ENCODE peak calls at places on chromosomes 3 and 15, in six cellular contexts. W is tibial artery, G is natural killer cell, X is omental fat pad, K is endothelial cell, Q is fibroblast of lung. O is an unnamed sample.

GRCh38 chr3:126663750-126664149 is 8.8 kb upstream of the TXNRD3 start:
- DNase-seq in X (no peak), K (no peak), G (no peak), W (no peak), Q (no peak), O (no peak)

GRCh38 chr3:56361731-56362130 is 106.5 kb downstream of the ERC2 start:
- DNase-seq in K (no peak), X (no peak), W (no peak), G (no peak), Q (no peak), O (no peak)

GRCh38 chr3:122754867-122755835 is 38.5 kb downstream of the HSPBAP1 start:
- DNase-seq in X (no peak), W (no peak), G (no peak), Q (peak; percentile 50), K (peak; percentile 7), O (no peak)

GRCh38 chr15:63701365-63701764 is 104.2 kb downstream of the FBXL22 start:
- DNase-seq in K (no peak), G (no peak), W (no peak), Q (no peak), X (no peak), O (no peak)

GRCh38 chr3:124772081-124772831 is 42.0 kb downstream of the UMPS start:
- DNase-seq in X (no peak), G (no peak), Q (peak; percentile 68), K (no peak), W (peak; percentile 45), O (no peak)

GRCh38 chr15:31337352-31338031 is 10.9 kb downstream of the KLF13 start:
- DNase-seq in Q (no peak), K (no peak), X (no peak), G (no peak), W (no peak), O (no peak)

GRCh38 chr15:74188216-74188615 is 14.4 kb downstream of the STRA6 start:
- DNase-seq in G (no peak), K (no peak), W (no peak), Q (no peak), X (no peak), O (no peak)

GRCh38 chr3:171970301-171970788 is 69.0 kb upstream of the FNDC3B start:
- DNase-seq in G (no peak), K (no peak), X (no peak), W (no peak), Q (no peak), O (no peak)

GRCh38 chr15:68623301-68623892 is 44.6 kb downstream of the CORO2B start:
- DNase-seq in G (no peak), X (no peak), Q (peak; percentile 85), K (no peak), W (no peak), O (no peak)

GRCh38 chr3:178504128-178504527 is 32.1 kb upstream of the KCNMB2 start:
- DNase-seq in W (no peak), Q (no peak), K (no peak), X (no peak), G (no peak), O (no peak)

GRCh38 chr3:186277268-186277909 is 84.6 kb downstream of the DGKG start:
- DNase-seq in G (no peak), Q (peak; percentile 77), W (no peak), X (no peak), K (peak; percentile 23), O (no peak)

GRCh38 chr3:184498986-184499606 is 62.5 kb upstream of the EPHB3 start:
- DNase-seq in W (no peak), K (no peak), X (no peak), Q (no peak), G (no peak), O (no peak)

GRCh38 chr3:57382933-57383332 is 90.4 kb upstream of the ASB14 start:
- DNase-seq in W (no peak), K (no peak), G (no peak), X (no peak), Q (no peak), O (no peak)

GRCh38 chr3:141972394-141972793 is 96.0 kb downstream of the ATP1B3 start:
- DNase-seq in W (no peak), G (no peak), K (no peak), X (no peak), Q (no peak), O (no peak)

GRCh38 chr15:48032911-48033310 is 87.9 kb upstream of the SLC24A5 start:
- DNase-seq in G (no peak), W (no peak), Q (no peak), K (no peak), X (no peak), O (no peak)

GRCh38 chr3:126582286-126582685 is 23.6 kb upstream of the C3orf22 start:
- DNase-seq in Q (no peak), W (no peak), X (no peak), K (no peak), G (no peak), O (no peak)

GRCh38 chr15:60370105-60370803 is 27.5 kb downstream of the ANXA2 start:
- DNase-seq in Q (no peak), K (no peak), X (no peak), W (no peak), G (no peak), O (no peak)

GRCh38 chr15:42474857-42475256 is 16.1 kb downstream of the ZNF106 start:
- DNase-seq in K (no peak), Q (no peak), X (no peak), G (no peak), W (no peak), O (no peak)

GRCh38 chr3:172520332-172520831 is 2.8 kb downstream of the TNFSF10 start:
- DNase-seq in Q (peak; percentile 66), K (no peak), W (no peak), G (no peak), X (no peak), O (no peak)

GRCh38 chr3:137008976-137009375 is 51.2 kb downstream of the IL20RB start:
- DNase-seq in G (no peak), Q (no peak), K (no peak), W (no peak), X (no peak), O (no peak)

GRCh38 chr3:178297204-178297603 is 239.0 kb upstream of the KCNMB2 start:
- DNase-seq in X (no peak), K (no peak), W (no peak), Q (peak; percentile 58), G (no peak), O (no peak)

GRCh38 chr3:4943553-4943952 is 35.7 kb upstream of the BHLHE40 start:
- DNase-seq in Q (no peak), G (no peak), X (no peak), W (no peak), K (peak; percentile 9), O (no peak)

GRCh38 chr3:39101022-39101689 is 6.3 kb downstream of the GORASP1 start:
- DNase-seq in Q (peak; percentile 37), W (no peak), K (peak; percentile 44), X (no peak), G (no peak), O (no peak)

GRCh38 chr15:39851505-39852082 is 68.5 kb downstream of the GPR176 start:
- DNase-seq in X (no peak), Q (peak; percentile 57), K (no peak), G (no peak), W (no peak), O (no peak)

GRCh38 chr3:167733961-167734497 is 663 bp downstream of the PDCD10 start:
- DNase-seq in X (no peak), Q (peak; percentile 23), G (no peak), W (no peak), K (no peak), O (no peak)

GRCh38 chr15:70762469-70763119 is 764 bp downstream of the UACA start:
- DNase-seq in X (no peak), W (peak; percentile 62), Q (peak; percentile 86), G (no peak), K (peak; percentile 14), O (peak; percentile 35)

DNA sequence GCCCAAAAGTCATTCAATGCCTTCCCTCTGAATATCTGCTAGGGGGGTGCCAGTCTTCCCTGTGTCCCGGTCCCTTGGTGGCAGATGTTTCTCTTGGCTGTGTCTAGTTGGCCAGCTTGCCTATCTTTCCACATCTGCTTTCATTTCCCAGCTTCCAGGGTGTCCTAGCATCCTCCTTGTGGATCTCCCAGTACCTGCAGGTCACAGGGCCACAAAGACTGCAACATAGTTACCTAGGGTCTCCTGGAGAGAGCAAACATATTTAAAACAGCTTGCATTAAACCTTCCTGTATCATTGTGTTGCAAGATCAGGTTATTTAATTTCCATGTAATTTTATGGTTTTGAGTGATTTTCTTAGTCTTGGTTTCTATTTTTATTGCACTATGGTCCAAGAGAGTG is 400.1 kb downstream of the GRM7 start:
- DNase-seq in G (no peak), Q (no peak), X (no peak), W (no peak), K (no peak), O (no peak)
- TF ChIP-seq CTCF in G (no peak), Q (no peak), X (no peak), W (no peak), K (no peak), O (no peak)

GRCh38 chr3:42589382-42590109 is 1.1 kb upstream of the SS18L2 start:
- DNase-seq in G (no peak), X (no peak), W (no peak), Q (no peak), K (no peak), O (no peak)
- TF ChIP-seq CTCF in G (no peak), X (no peak), W (no peak), Q (no peak), K (no peak), O (no peak)

GRCh38 chr3:43503067-43503728 is 118.6 kb downstream of the ANO10 start:
- DNase-seq in G (no peak), K (no peak), Q (peak; percentile 73), W (no peak), X (no peak), O (no peak)
- TF ChIP-seq CTCF in G (peak; percentile 85), K (peak; percentile 42), Q (peak; percentile 22), W (peak; percentile 54), X (no peak), O (no peak)

DNA sequence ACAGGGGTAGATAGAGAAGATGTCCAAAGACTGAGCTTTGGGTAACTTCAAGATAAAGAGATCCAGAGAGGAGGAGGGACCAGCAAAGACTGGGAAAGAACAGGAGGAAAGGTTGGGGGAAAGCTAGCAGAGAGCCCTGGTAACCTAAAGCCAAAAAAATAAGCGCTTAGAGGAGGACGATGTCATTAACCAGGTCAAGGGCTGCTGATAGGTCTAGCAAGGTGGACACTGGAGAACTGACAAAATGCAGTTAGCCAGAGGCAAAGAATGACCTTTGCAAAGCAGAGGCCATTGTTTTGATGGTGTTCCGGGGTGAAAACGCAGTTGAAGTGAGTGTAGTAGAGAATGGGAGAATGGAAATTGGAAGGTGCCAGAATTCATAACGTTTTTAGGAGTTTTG is 39.7 kb downstream of the FAM43A start:
- DNase-seq in K (no peak), Q (no peak), X (no peak), G (no peak), W (no peak), O (no peak)
- TF ChIP-seq CTCF in K (no peak), Q (no peak), X (no peak), G (no peak), W (no peak), O (no peak)

GRCh38 chr3:24640330-24640877 is 145.8 kb upstream of the THRB start:
- DNase-seq in X (no peak), W (no peak), Q (peak; percentile 75), G (no peak), K (no peak), O (no peak)
- TF ChIP-seq CTCF in X (no peak), W (peak; percentile 38), Q (peak; percentile 35), G (no peak), K (peak; percentile 16), O (no peak)